ENCODE peak calls at places on chromosome 19, in six cellular contexts. T, N, I, Z, L and U are unnamed samples.

GRCh38 chr19:15316498-15316897 is 15.8 kb downstream of the BRD4 start:
- DNase-seq in Z (no peak), L (no peak), N (no peak), T (no peak), I (peak; percentile 34), U (peak; percentile 89)

GRCh38 chr19:10107817-10108367 is 1.7 kb downstream of the PPAN start:
- DNase-seq in L (no peak), Z (no peak), N (no peak), T (no peak), I (no peak), U (no peak)

GRCh38 chr19:44303976-44304568 is 753 bp downstream of the ZNF235 start:
- DNase-seq in L (peak; percentile 12), T (peak; percentile 17), N (no peak), Z (no peak), I (no peak), U (no peak)

GRCh38 chr19:2544576-2545415 is 68.9 kb downstream of the GADD45B start:
- DNase-seq in N (no peak), I (no peak), L (no peak), Z (no peak), T (no peak), U (no peak)

GRCh38 chr19:10421981-10422461 is 1.7 kb downstream of the PDE4A start:
- DNase-seq in Z (no peak), I (no peak), L (no peak), T (no peak), N (no peak), U (no peak)

GRCh38 chr19:17327654-17328516 is 6.8 kb downstream of the ANO8 start:
- DNase-seq in N (peak; percentile 49), L (peak; percentile 93), I (no peak), Z (peak; percentile 75), T (no peak), U (peak; percentile 89)

GRCh38 chr19:14830702-14831101 is 4.3 kb downstream of the OR7A5 start:
- DNase-seq in T (no peak), I (no peak), L (no peak), N (no peak), Z (no peak), U (no peak)

GRCh38 chr19:3015126-3016057 is 13.7 kb downstream of the TLE2 start:
- DNase-seq in N (no peak), T (no peak), Z (no peak), I (no peak), L (no peak), U (no peak)

GRCh38 chr19:33815410-33816340 is 19.0 kb downstream of the KCTD15 start:
- DNase-seq in I (peak; percentile 41), Z (no peak), N (no peak), T (no peak), L (no peak), U (peak; percentile 57)

GRCh38 chr19:40006273-40006691 is 9.4 kb downstream of the ZNF546 start:
- DNase-seq in Z (no peak), N (no peak), T (peak; percentile 73), L (no peak), I (peak; percentile 95), U (peak; percentile 88)

GRCh38 chr19:15871570-15871969 is 26.3 kb downstream of the CYP4F2 start:
- DNase-seq in L (peak; percentile 52), Z (peak; percentile 16), I (no peak), T (no peak), N (no peak), U (no peak)

GRCh38 chr19:33295621-33296472 is 6.5 kb downstream of the CEBPA start:
- DNase-seq in Z (no peak), I (no peak), L (no peak), N (no peak), T (no peak), U (no peak)

GRCh38 chr19:6611441-6611852 is 20.5 kb upstream of the CD70 start:
- DNase-seq in I (peak; percentile 68), N (no peak), T (no peak), L (no peak), Z (no peak), U (no peak)

GRCh38 chr19:9500796-9501195 is 2.4 kb upstream of the ZNF560 start:
- DNase-seq in T (no peak), Z (no peak), I (no peak), N (no peak), L (no peak), U (no peak)

GRCh38 chr19:58278156-58279041 is at the start of gene ZNF8:
- DNase-seq in I (peak; percentile 99), Z (peak; percentile 97), L (peak; percentile 98), T (peak; percentile 94), N (peak; percentile 98), U (peak; percentile 98)

GRCh38 chr19:46654621-46655152 is 6.3 kb downstream of the DACT3 start:
- DNase-seq in L (no peak), I (no peak), N (no peak), Z (no peak), T (no peak), U (no peak)

GRCh38 chr19:4057913-4058695 is 8.6 kb downstream of the ZBTB7A start:
- DNase-seq in N (peak; percentile 58), Z (peak; percentile 83), I (peak; percentile 93), T (peak; percentile 68), L (peak; percentile 71), U (peak; percentile 86)

GRCh38 chr19:4066682-4067395 is at the start of gene ZBTB7A:
- DNase-seq in Z (peak; percentile 91), T (no peak), L (peak; percentile 94), I (peak; percentile 65), N (peak; percentile 82), U (peak; percentile 60)

GRCh38 chr19:55305983-55306562 is 19.1 kb downstream of the TMEM150B start:
- DNase-seq in N (no peak), Z (no peak), I (no peak), T (no peak), L (no peak), U (no peak)

GRCh38 chr19:8352134-8352827 is 9.2 kb upstream of the KANK3 start:
- DNase-seq in L (no peak), I (peak; percentile 65), N (no peak), T (no peak), Z (no peak), U (peak; percentile 56)

GRCh38 chr19:38384209-38385027 is 3.4 kb downstream of the GGN start:
- DNase-seq in L (no peak), T (no peak), Z (no peak), I (peak; percentile 39), N (no peak), U (peak; percentile 38)

GRCh38 chr19:13146763-13147563 is 3.2 kb downstream of the STX10 start:
- DNase-seq in N (no peak), Z (peak; percentile 33), I (peak; percentile 79), T (peak; percentile 96), L (peak; percentile 39), U (peak; percentile 38)

GRCh38 chr19:5356428-5356827 is 15.8 kb upstream of the PTPRS start:
- DNase-seq in I (no peak), N (no peak), Z (no peak), L (no peak), T (no peak), U (no peak)

GRCh38 chr19:43362179-43362578 is 8.7 kb downstream of the CD177 start:
- DNase-seq in L (no peak), T (peak; percentile 1), I (peak; percentile 28), Z (no peak), N (no peak), U (peak; percentile 13)

GRCh38 chr19:53882391-53883050 is 524 bp downstream of the PRKCG start:
- DNase-seq in I (no peak), N (no peak), T (no peak), Z (no peak), L (no peak), U (no peak)

GRCh38 chr19:53883741-53884140 is 1.7 kb downstream of the PRKCG start:
- DNase-seq in T (no peak), I (no peak), Z (no peak), N (no peak), L (no peak), U (no peak)

GRCh38 chr19:53883231-53883661 is 1.2 kb downstream of the PRKCG start:
- DNase-seq in L (no peak), N (no peak), T (no peak), I (no peak), Z (no peak), U (no peak)

GRCh38 chr19:53880716-53881481 is 1.1 kb upstream of the PRKCG start:
- DNase-seq in T (no peak), L (no peak), Z (no peak), I (no peak), N (no peak), U (no peak)

GRCh38 chr19:53881482-53882390 is at the start of gene PRKCG:
- DNase-seq in L (peak; percentile 56), Z (peak; percentile 54), N (peak; percentile 61), T (no peak), I (no peak), U (no peak)
- TF ChIP-seq CTCF in L (peak; percentile 46), Z (peak; percentile 65), N (peak; percentile 48), T (peak; percentile 62), I (no peak), U (peak; percentile 36)

GRCh38 chr19:36330226-36330625 is 48.8 kb downstream of the ZFP14 start:
- DNase-seq in N (no peak), I (no peak), Z (no peak), T (no peak), L (no peak), U (no peak)

DNA sequence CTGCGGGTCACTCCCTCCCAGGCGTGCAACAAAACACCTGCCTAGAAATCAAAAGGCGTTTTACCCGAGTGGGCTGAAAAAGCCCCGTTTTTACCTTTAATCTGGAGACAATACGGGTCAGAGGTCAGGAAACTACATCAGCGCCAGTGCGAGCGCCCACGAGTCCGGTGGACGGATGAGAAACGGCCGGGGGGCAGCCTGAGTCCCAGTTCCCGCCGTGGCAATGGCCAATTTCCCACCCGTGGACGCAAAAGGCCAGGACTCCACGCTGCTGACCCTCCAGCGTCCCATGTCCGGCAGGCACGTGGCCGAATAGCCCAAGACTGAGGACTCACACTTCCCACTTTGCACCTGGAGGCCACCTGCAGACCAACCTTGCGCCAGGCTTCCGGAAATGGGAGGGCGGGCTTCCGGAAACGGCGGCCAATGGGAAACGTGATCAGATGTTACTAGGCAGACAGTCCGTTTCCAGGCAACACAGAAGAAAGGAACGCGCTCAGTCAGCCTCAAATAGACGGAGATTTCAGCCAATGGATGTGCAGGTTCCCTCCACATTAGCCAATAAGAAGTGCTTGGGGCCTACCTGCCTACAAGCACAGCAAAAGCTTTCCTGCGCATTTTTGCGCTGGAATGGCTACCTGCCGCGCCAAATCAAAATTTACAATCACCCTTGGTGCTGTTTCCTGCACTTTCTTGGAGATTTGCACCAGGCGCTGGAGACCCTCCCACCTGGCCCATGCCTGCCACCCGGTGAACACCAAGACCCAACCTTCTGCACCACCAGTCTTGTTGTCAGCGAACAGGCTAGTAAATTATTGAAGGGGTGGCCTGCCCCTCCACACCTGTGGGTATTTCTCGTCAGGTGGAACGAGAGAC is 47.4 kb downstream of the ZFP14 start:
- DNase-seq in T (peak; percentile 82), Z (peak; percentile 92), I (peak; percentile 96), N (peak; percentile 68), L (peak; percentile 79), U (peak; percentile 98)
- H3K4me3 ChIP-seq in T (peak overlapping the region; percentile 61), Z (peak overlapping the region; percentile 28), I (peak overlapping the region; percentile 81), N (peak overlapping the region; percentile 46), L (peak overlapping the region; percentile 14), U (peak overlapping the region; percentile 78)

GRCh38 chr19:49489601-49490167 is 2.3 kb downstream of the RPL13A start:
- DNase-seq in I (no peak), T (no peak), Z (no peak), L (no peak), N (no peak), U (no peak)
- TF ChIP-seq CTCF in I (no peak), T (no peak), Z (no peak), L (no peak), N (no peak), U (peak; percentile 3)

DNA sequence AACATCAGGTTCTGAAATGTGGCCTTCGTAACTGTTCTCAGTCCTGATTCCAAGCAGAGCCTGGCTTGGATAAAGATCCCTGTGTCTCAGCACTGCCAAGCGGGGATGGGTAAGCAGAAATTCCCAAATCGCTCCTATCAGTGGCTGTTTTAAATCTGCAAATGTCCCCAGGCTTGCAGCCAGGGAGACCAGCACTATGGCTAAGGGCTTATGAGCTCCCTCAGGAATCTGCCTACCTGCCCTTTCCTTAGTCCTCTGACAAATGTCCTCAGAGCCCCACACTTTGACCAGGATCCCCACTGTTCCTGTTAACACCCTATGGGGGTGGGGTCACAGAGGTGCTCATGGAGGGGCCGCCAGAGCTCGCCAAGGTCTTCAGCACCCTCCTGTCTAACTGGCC is 1062.8 kb downstream of the UQCRFS1 start:
- DNase-seq in Z (no peak), I (no peak), T (no peak), L (no peak), N (no peak), U (no peak)
- H3K4me3 ChIP-seq in Z (no peak overlapping the region), I (no peak overlapping the region), T (no peak overlapping the region), L (no peak overlapping the region), N (no peak overlapping the region), U (no peak overlapping the region)